ENCODE peak calls at places on chromosome 2, in six cellular contexts. G is HTR-8/SVneo; I is choroid plexus epithelial cell; Z is amniotic stem cell; T is nephron progenitor cell; D is activated CD8-positive, alpha-beta memory T cell treated with anti-CD3 and anti-CD28 coated beads for 4 hours. O is an unnamed sample.

GRCh38 chr2:1750935-1751767 is 6.8 kb upstream of the PXDN start:
- DNase-seq in G (peak), I (peak), Z (peak), T (peak), D (no peak), O (peak)

GRCh38 chr2:1625281-1626001 is 118.9 kb downstream of the PXDN start:
- DNase-seq in G (peak), I (peak), Z (no peak), T (no peak), D (no peak), O (no peak)

GRCh38 chr2:230777681-230778080 is 65.0 kb downstream of the CAB39 start:
- DNase-seq in G (no peak), I (peak), Z (no peak), T (no peak), D (no peak), O (no peak)

GRCh38 chr2:144412727-144413126 is 107.2 kb downstream of the ZEB2 start:
- DNase-seq in G (no peak), I (no peak), Z (no peak), T (no peak), D (no peak), O (no peak)

GRCh38 chr2:133819906-133820305 is 251.6 kb upstream of the NCKAP5 start:
- DNase-seq in G (no peak), I (peak), Z (no peak), T (no peak), D (no peak), O (no peak)

GRCh38 chr2:121562269-121563176 is 31.8 kb downstream of the RNU4ATAC start:
- DNase-seq in G (no peak), I (no peak), Z (no peak), T (no peak), D (no peak), O (no peak)

GRCh38 chr2:70732736-70733427 is 35.1 kb downstream of the ADD2 start:
- DNase-seq in G (no peak), I (no peak), Z (no peak), T (no peak), D (no peak), O (no peak)

GRCh38 chr2:241011296-241011600 is 12.8 kb downstream of the SNED1 start:
- DNase-seq in G (no peak), I (no peak), Z (no peak), T (no peak), D (no peak), O (peak)

GRCh38 chr2:155574941-155575340 is 757.6 kb downstream of the NR4A2 start:
- DNase-seq in G (no peak), I (no peak), Z (no peak), T (no peak), D (no peak), O (no peak)

GRCh38 chr2:202780514-202781021 is 91.0 kb downstream of the ICA1L start:
- DNase-seq in G (peak), I (peak), Z (no peak), T (no peak), D (no peak), O (no peak)

GRCh38 chr2:215540646-215541045 is 104.8 kb upstream of the FN1 start:
- DNase-seq in G (no peak), I (peak), Z (peak), T (no peak), D (no peak), O (no peak)

GRCh38 chr2:196939381-196939780 is 12.9 kb upstream of the PGAP1 start:
- DNase-seq in G (no peak), I (peak), Z (peak), T (no peak), D (no peak), O (no peak)

GRCh38 chr2:233807215-233807865 is 29.2 kb downstream of the MROH2A start:
- DNase-seq in G (no peak), I (no peak), Z (no peak), T (no peak), D (no peak), O (no peak)

GRCh38 chr2:2879776-2880175 is 497.8 kb downstream of the EIPR1 start:
- DNase-seq in G (no peak), I (no peak), Z (no peak), T (no peak), D (no peak), O (no peak)

GRCh38 chr2:130251865-130252620 is 53.8 kb upstream of the TUBA3E start:
- DNase-seq in G (no peak), I (no peak), Z (no peak), T (no peak), D (no peak), O (peak)

GRCh38 chr2:41963661-41964525 is 83.9 kb upstream of the PKDCC start:
- DNase-seq in G (peak), I (peak), Z (no peak), T (peak), D (no peak), O (peak)

GRCh38 chr2:156956161-156956560 is 301.3 kb upstream of the GALNT5 start:
- DNase-seq in G (no peak), I (no peak), Z (no peak), T (no peak), D (no peak), O (no peak)

GRCh38 chr2:177254433-177255226 is 9.9 kb downstream of the NFE2L2 start:
- DNase-seq in G (no peak), I (peak), Z (no peak), T (peak), D (no peak), O (peak)

GRCh38 chr2:146927080-146927714 is 917.6 kb upstream of the ACVR2A start:
- DNase-seq in G (peak), I (peak), Z (no peak), T (peak), D (no peak), O (peak)

GRCh38 chr2:232481322-232482140 is 6.1 kb downstream of the ECEL1 start:
- DNase-seq in G (no peak), I (no peak), Z (no peak), T (peak), D (no peak), O (no peak)

GRCh38 chr2:74555610-74556103 is 1.1 kb downstream of the DOK1 start:
- DNase-seq in G (no peak), I (no peak), Z (no peak), T (no peak), D (no peak), O (peak)

GRCh38 chr2:77008925-77009706 is 513.1 kb downstream of the LRRTM4 start:
- DNase-seq in G (no peak), I (peak), Z (no peak), T (no peak), D (no peak), O (no peak)

GRCh38 chr2:26717362-26717761 is 24.8 kb downstream of the KCNK3 start:
- DNase-seq in G (no peak), I (no peak), Z (no peak), T (no peak), D (no peak), O (no peak)

GRCh38 chr2:215171151-215171550 is 32.7 kb upstream of the ABCA12 start:
- DNase-seq in G (peak), I (peak), Z (no peak), T (no peak), D (no peak), O (no peak)

GRCh38 chr2:118723394-118723793 is 124.1 kb downstream of the EN1 start:
- DNase-seq in G (no peak), I (no peak), Z (no peak), T (no peak), D (no peak), O (no peak)

GRCh38 chr2:96135621-96136020 is 2.7 kb downstream of the ASTL start:
- DNase-seq in G (no peak), I (no peak), Z (no peak), T (no peak), D (no peak), O (no peak)

GRCh38 chr2:236717120-236717519 is 147.5 kb downstream of the ACKR3 start:
- DNase-seq in G (no peak), I (no peak), Z (no peak), T (no peak), D (no peak), O (no peak)

GRCh38 chr2:128635361-128635900 is 316.8 kb upstream of the HS6ST1 start:
- DNase-seq in G (no peak), I (no peak), Z (no peak), T (no peak), D (no peak), O (no peak)

GRCh38 chr2:21294446-21294845 is 170.7 kb downstream of the TDRD15 start:
- DNase-seq in G (no peak), I (no peak), Z (no peak), T (no peak), D (no peak), O (no peak)

GRCh38 chr2:136117391-136117841 is 533 bp downstream of the CXCR4 start:
- DNase-seq in G (no peak), I (peak), Z (no peak), T (peak), D (no peak), O (peak)

GRCh38 chr2:43185146-43185545 is 41.3 kb downstream of the ZFP36L2 start:
- DNase-seq in G (no peak), I (no peak), Z (no peak), T (no peak), D (no peak), O (no peak)

GRCh38 chr2:170847716-170848115 is 31.0 kb downstream of the GAD1 start:
- DNase-seq in G (no peak), I (no peak), Z (no peak), T (no peak), D (no peak), O (no peak)

O was measured in mucosa of descending colon.